ENCODE peak calls at places on chromosomes 13 and 19, in six cellular contexts. E is mesendoderm, D is neuronal stem cell, Y is H9, I is mesenchymal stem cell, W is IMR-90. V is an unnamed sample.
A peak's percentile ranks its signal among the peaks of the same experiment; 100 is the strongest.

GRCh38 chr13:66477816-66478215 is 752.3 kb downstream of the PCDH9 start:
- DNase-seq in Y (no peak), I (no peak), D (no peak), W (no peak), E (no peak), V (no peak)

GRCh38 chr13:26619321-26619720 is 61.8 kb downstream of the WASF3 start:
- DNase-seq in W (peak; percentile 91), D (no peak), E (no peak), Y (no peak), I (peak; percentile 4), V (no peak)

GRCh38 chr13:44406617-44407016 is 33.0 kb downstream of the SERP2 start:
- DNase-seq in E (no peak), Y (no peak), D (no peak), I (no peak), W (no peak), V (no peak)

GRCh38 chr13:48144413-48145035 is 49.6 kb upstream of the MED4 start:
- DNase-seq in Y (no peak), D (no peak), I (no peak), W (peak; percentile 45), E (no peak), V (no peak)

GRCh38 chr13:94233401-94233800 is 246.1 kb downstream of the DCT start:
- DNase-seq in E (no peak), Y (no peak), D (no peak), W (peak; percentile 96), I (peak; percentile 89), V (no peak)

GRCh38 chr19:22620912-22621311 is 13.2 kb upstream of the ZNF492 start:
- DNase-seq in W (no peak), D (no peak), I (no peak), Y (no peak), E (no peak), V (no peak)

GRCh38 chr19:7196721-7197168 is 97.5 kb downstream of the INSR start:
- DNase-seq in E (no peak), W (no peak), Y (no peak), I (no peak), D (no peak), V (no peak)

GRCh38 chr13:20069956-20070355 is 90.9 kb downstream of the GJA3 start:
- DNase-seq in Y (no peak), E (no peak), I (no peak), W (no peak), D (no peak), V (no peak)

GRCh38 chr13:27619711-27620376 is 485 bp downstream of the LNX2 start:
- DNase-seq in D (no peak), W (peak; percentile 21), I (peak; percentile 46), E (peak; percentile 51), Y (no peak), V (no peak)

GRCh38 chr19:40718774-40719391 is 2.0 kb downstream of the ITPKC start:
- DNase-seq in E (peak; percentile 53), Y (peak; percentile 57), D (no peak), W (peak; percentile 40), I (peak; percentile 56), V (no peak)

GRCh38 chr13:63910406-63910957 is 2494.8 kb upstream of the PCDH20 start:
- DNase-seq in W (peak; percentile 7), E (peak; percentile 75), I (peak; percentile 34), Y (peak; percentile 40), D (peak; percentile 15), V (no peak)

GRCh38 chr19:11797491-11797890 is 832 bp upstream of the ZNF491 start:
- DNase-seq in D (peak; percentile 72), I (peak; percentile 83), Y (peak; percentile 80), E (peak; percentile 78), W (peak; percentile 87), V (no peak)

GRCh38 chr19:20271215-20271926 is 104.4 kb downstream of the ZNF486 start:
- DNase-seq in Y (no peak), W (no peak), I (no peak), D (no peak), E (no peak), V (no peak)

GRCh38 chr13:39663508-39663907 is 8.0 kb downstream of the COG6 start:
- DNase-seq in Y (no peak), W (no peak), E (no peak), I (no peak), D (no peak), V (no peak)

GRCh38 chr19:32901504-32902161 is 32.1 kb upstream of the SLC7A9 start:
- DNase-seq in D (no peak), I (no peak), W (no peak), Y (no peak), E (no peak), V (no peak)

GRCh38 chr19:17405250-17406038 is at the start of gene BST2:
- DNase-seq in E (peak; percentile 52), Y (peak; percentile 64), D (no peak), W (peak; percentile 37), I (peak; percentile 90), V (no peak)

GRCh38 chr19:48630289-48631036 is 6.7 kb downstream of the DBP start:
- DNase-seq in E (peak; percentile 90), W (no peak), I (peak; percentile 73), D (no peak), Y (peak; percentile 79), V (peak; percentile 81)

GRCh38 chr13:27607125-27607524 is 13.2 kb downstream of the LNX2 start:
- DNase-seq in D (no peak), I (peak; percentile 87), E (peak; percentile 51), Y (no peak), W (peak; percentile 90), V (no peak)

GRCh38 chr13:99314640-99315176 is 7.5 kb upstream of the GPR183 start:
- DNase-seq in Y (no peak), W (peak; percentile 28), I (peak; percentile 50), D (no peak), E (no peak), V (no peak)

GRCh38 chr19:29966594-29967249 is 24.7 kb downstream of the URI1 start:
- DNase-seq in Y (no peak), W (peak; percentile 34), I (peak; percentile 33), E (peak; percentile 14), D (no peak), V (no peak)

GRCh38 chr13:48853381-48854102 is 122.2 kb upstream of the FNDC3A start:
- DNase-seq in D (no peak), Y (no peak), E (no peak), W (peak; percentile 67), I (peak; percentile 71), V (no peak)

GRCh38 chr13:103222683-103223082 is 156.5 kb upstream of the SLC10A2 start:
- DNase-seq in I (no peak), Y (no peak), W (no peak), E (no peak), D (no peak), V (no peak)

GRCh38 chr19:54707932-54708331 is 16.3 kb upstream of the KIR3DL3 start:
- DNase-seq in D (no peak), W (no peak), Y (no peak), I (no peak), E (no peak), V (no peak)

GRCh38 chr19:35905178-35905727 is 2.8 kb downstream of the TYROBP start:
- DNase-seq in W (peak; percentile 50), D (no peak), Y (no peak), E (no peak), I (peak; percentile 48), V (no peak)

GRCh38 chr19:37817180-37817911 is 38.0 kb upstream of the ZNF573 start:
- DNase-seq in Y (peak; percentile 91), I (no peak), W (peak; percentile 3), E (peak; percentile 80), D (peak; percentile 63), V (peak; percentile 86)

GRCh38 chr13:110618780-110619179 is 3.4 kb downstream of the NAXD start:
- DNase-seq in E (no peak), W (no peak), I (no peak), D (no peak), Y (no peak), V (no peak)

GRCh38 chr13:110615322-110616102 is at the start of gene NAXD:
- DNase-seq in I (peak; percentile 94), D (peak; percentile 49), Y (peak; percentile 94), E (peak; percentile 98), W (peak; percentile 93), V (peak; percentile 63)

GRCh38 chr13:110618167-110618566 is 2.8 kb downstream of the NAXD start:
- DNase-seq in D (no peak), W (no peak), I (peak; percentile 21), E (peak; percentile 40), Y (no peak), V (no peak)

GRCh38 chr13:110616103-110617101 is 1.1 kb downstream of the NAXD start:
- DNase-seq in D (peak; percentile 26), E (peak; percentile 55), W (peak; percentile 72), I (peak; percentile 76), Y (no peak), V (no peak)

GRCh38 chr13:110617326-110618072 is 2.2 kb downstream of the NAXD start:
- DNase-seq in W (peak; percentile 97), I (peak; percentile 86), Y (no peak), E (no peak), D (no peak), V (no peak)
- H3K23ac ChIP-seq in W (peak overlapping the region; percentile 80), I (no peak overlapping the region), Y (no peak overlapping the region), E (no peak overlapping the region), D (no peak overlapping the region), V (no peak overlapping the region)

GRCh38 chr13:110396476-110396875 is 89.4 kb downstream of the COL4A2 start:
- DNase-seq in D (no peak), Y (no peak), W (no peak), E (no peak), I (no peak), V (no peak)
- H3K23ac ChIP-seq in D (no peak overlapping the region), Y (no peak overlapping the region), W (peak overlapping the region; percentile 95), E (no peak overlapping the region), I (no peak overlapping the region), V (no peak overlapping the region)

GRCh38 chr13:24681930-24682329 is 1.7 kb downstream of the ATP12A start:
- DNase-seq in Y (no peak), W (no peak), E (peak; percentile 32), I (no peak), D (no peak), V (no peak)
- H3K23ac ChIP-seq in Y (no peak overlapping the region), W (no peak overlapping the region), E (no peak overlapping the region), I (no peak overlapping the region), D (peak overlapping the region; percentile 44), V (no peak overlapping the region)

DNA sequence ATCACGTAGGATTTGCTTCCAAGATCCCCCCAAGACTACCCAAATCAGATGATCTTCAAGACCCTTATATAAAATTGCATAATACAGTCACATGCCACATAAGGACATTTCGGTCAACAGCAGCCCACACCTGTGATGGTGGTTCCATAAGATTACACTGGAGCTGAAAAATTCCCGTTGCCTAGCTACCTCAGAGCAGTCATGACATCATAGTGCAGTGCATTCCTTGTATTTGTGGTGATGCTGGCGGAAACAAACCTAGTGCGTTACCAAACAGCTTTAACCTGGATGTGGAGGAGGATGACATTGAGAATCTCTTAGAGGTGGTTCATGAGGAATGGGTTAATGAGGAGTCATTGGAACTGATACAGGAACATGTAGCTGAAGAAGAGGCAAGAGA is 4.8 kb downstream of the ZNF766 start:
- DNase-seq in Y (no peak), I (no peak), E (no peak), W (no peak), D (no peak), V (no peak)
- H3K23ac ChIP-seq in Y (no peak overlapping the region), I (no peak overlapping the region), E (no peak overlapping the region), W (no peak overlapping the region), D (no peak overlapping the region), V (no peak overlapping the region)

GRCh38 chr19:45789035-45789786 is 3.4 kb downstream of the DMWD start:
- DNase-seq in I (no peak), D (no peak), Y (no peak), W (no peak), E (no peak), V (no peak)
- H3K23ac ChIP-seq in I (no peak overlapping the region), D (no peak overlapping the region), Y (no peak overlapping the region), W (no peak overlapping the region), E (no peak overlapping the region), V (no peak overlapping the region)

V was measured in H1.